ENCODE peak calls at places on chromosomes 12 and 14, in ten cellular contexts. Y, Q, G, K, J, R, Z, B, S and P are unnamed samples.
A peak's percentile ranks its signal among the peaks of the same experiment; 100 is the strongest.

GRCh38 chr12:77980782-77981181 is 150.1 kb downstream of the NAV3 start:
- DNase-seq in R (no peak), Z (no peak), J (no peak), Q (no peak), G (no peak), K (no peak), Y (no peak), B (no peak), S (no peak), P (no peak)

GRCh38 chr12:9334026-9334692 is 126.0 kb upstream of the PZP start:
- DNase-seq in B (no peak), J (no peak), Z (no peak), K (no peak), Q (no peak), G (no peak), S (no peak), Y (no peak), R (no peak), P (no peak)

GRCh38 chr12:106760184-106760531 is 14.3 kb upstream of the RIC8B start:
- DNase-seq in K (no peak), R (no peak), Y (no peak), S (no peak), Q (no peak), Z (no peak), B (no peak), G (peak; percentile 31), J (no peak), P (no peak)

GRCh38 chr12:16198884-16199283 is 78.6 kb downstream of the SLC15A5 start:
- DNase-seq in J (no peak), G (no peak), Y (no peak), Q (peak; percentile 18), Z (no peak), R (no peak), K (no peak), B (no peak), S (no peak), P (no peak)

GRCh38 chr14:92633724-92634123 is 114.7 kb downstream of the LGMN start:
- DNase-seq in B (no peak), S (no peak), Y (no peak), Z (no peak), K (no peak), Q (no peak), G (no peak), R (no peak), J (no peak), P (no peak)

GRCh38 chr14:31930493-31931225 is 146.4 kb upstream of the ARHGAP5 start:
- DNase-seq in B (no peak), G (no peak), J (no peak), K (no peak), Q (no peak), R (no peak), Y (no peak), S (no peak), Z (no peak), P (no peak)

GRCh38 chr12:121942145-121942718 is 23.8 kb downstream of the CFAP251 start:
- DNase-seq in K (no peak), Y (no peak), Q (no peak), R (peak; percentile 36), B (no peak), S (no peak), G (no peak), Z (no peak), J (no peak), P (no peak)

GRCh38 chr12:75479963-75480461 is 543 bp upstream of the GLIPR1 start:
- DNase-seq in S (no peak), K (no peak), G (no peak), B (no peak), J (no peak), Y (peak; percentile 29), Q (no peak), Z (no peak), R (no peak), P (no peak)

GRCh38 chr12:39173689-39174088 is 268.3 kb upstream of the CPNE8 start:
- DNase-seq in G (no peak), Q (no peak), J (no peak), K (no peak), S (no peak), Z (no peak), Y (no peak), R (no peak), B (no peak), P (no peak)

GRCh38 chr12:85260904-85261303 is 19.1 kb upstream of the ALX1 start:
- DNase-seq in Q (no peak), G (no peak), S (no peak), K (no peak), Y (no peak), B (no peak), Z (no peak), R (no peak), J (no peak), P (no peak)

GRCh38 chr14:95364481-95365209 is 44.9 kb upstream of the CLMN start:
- DNase-seq in G (no peak), B (no peak), S (no peak), R (no peak), K (peak; percentile 83), Q (no peak), Y (no peak), J (no peak), Z (no peak), P (no peak)

GRCh38 chr14:65850429-65851145 is 438.1 kb downstream of the FUT8 start:
- DNase-seq in Y (no peak), S (peak; percentile 15), Q (no peak), G (peak; percentile 14), Z (no peak), R (no peak), J (no peak), B (peak; percentile 22), K (no peak), P (no peak)

GRCh38 chr12:54750-55535 is 11.6 kb upstream of the IQSEC3 start:
- DNase-seq in K (no peak), Q (no peak), R (no peak), G (no peak), Y (no peak), J (no peak), Z (no peak), S (no peak), B (no peak), P (no peak)

GRCh38 chr12:87155616-87156015 is 873.6 kb downstream of the C12orf50 start:
- DNase-seq in Q (no peak), K (no peak), S (no peak), G (no peak), Z (no peak), R (no peak), B (no peak), J (no peak), Y (peak; percentile 23), P (no peak)

GRCh38 chr14:74634964-74635363 is 22.9 kb upstream of the LTBP2 start:
- DNase-seq in S (no peak), J (no peak), Q (no peak), B (no peak), K (no peak), Z (no peak), Y (no peak), G (no peak), R (no peak), P (no peak)